ENCODE peak calls at places on chromosomes 13 and 19, in six cellular contexts. V, W, H, M, N and E are unnamed samples.
A peak's percentile ranks its signal among the peaks of the same experiment; 100 is the strongest.

GRCh38 chr13:27968316-27969072 is 621 bp downstream of the CDX2 start:
- DNase-seq in N (no peak), W (no peak), V (no peak), M (no peak), H (no peak), E (no peak)

GRCh38 chr19:39264306-39265290 is 3.6 kb upstream of the IFNL2 start:
- DNase-seq in N (no peak), W (no peak), H (no peak), V (no peak), M (no peak), E (no peak)

GRCh38 chr13:41960195-41960699 is 662 bp downstream of the VWA8 start:
- DNase-seq in V (peak; percentile 9), H (peak; percentile 28), N (no peak), M (no peak), W (no peak), E (no peak)

GRCh38 chr19:39237200-39238184 is 7.3 kb downstream of the IFNL3 start:
- DNase-seq in N (no peak), W (peak; percentile 78), H (no peak), M (no peak), V (peak; percentile 52), E (peak; percentile 20)

GRCh38 chr13:96072392-96072791 is 17.5 kb upstream of the HS6ST3 start:
- DNase-seq in N (no peak), W (no peak), H (no peak), M (no peak), V (no peak), E (no peak)

GRCh38 chr13:31930901-31931522 is 100.6 kb upstream of the FRY start:
- DNase-seq in N (no peak), W (no peak), H (no peak), V (peak; percentile 64), M (no peak), E (no peak)

GRCh38 chr19:5961969-5962945 is 15.7 kb downstream of the RANBP3 start:
- DNase-seq in M (no peak), N (peak; percentile 58), H (peak; percentile 55), V (peak; percentile 74), W (peak; percentile 86), E (no peak)

GRCh38 chr19:33690461-33691427 is 69.0 kb downstream of the CHST8 start:
- DNase-seq in H (no peak), W (no peak), V (peak; percentile 3), M (no peak), N (peak; percentile 36), E (no peak)

GRCh38 chr19:39752795-39753194 is 15.0 kb upstream of the CLC start:
- DNase-seq in V (no peak), M (no peak), H (no peak), N (no peak), W (no peak), E (no peak)

GRCh38 chr19:42178791-42179500 is 38.5 kb downstream of the DEDD2 start:
- DNase-seq in M (no peak), W (no peak), V (no peak), N (no peak), H (no peak), E (peak; percentile 59)

GRCh38 chr19:13016628-13017305 is 21.5 kb downstream of the NFIX start:
- DNase-seq in V (peak; percentile 42), M (no peak), N (no peak), H (no peak), W (no peak), E (no peak)

GRCh38 chr19:29467824-29468401 is 57.9 kb upstream of the VSTM2B start:
- DNase-seq in W (no peak), N (no peak), H (no peak), V (peak; percentile 54), M (no peak), E (peak; percentile 34)

GRCh38 chr19:20078696-20079095 is 896 bp downstream of the ZNF90 start:
- DNase-seq in V (no peak), M (no peak), W (peak; percentile 44), N (peak; percentile 71), H (peak; percentile 20), E (no peak)

GRCh38 chr13:36131931-36132297 is 732 bp upstream of the DCLK1 start:
- DNase-seq in M (peak; percentile 48), V (no peak), W (peak; percentile 81), H (no peak), N (no peak), E (no peak)

GRCh38 chr19:32291876-32292275 is 53.5 kb upstream of the ZNF507 start:
- DNase-seq in V (no peak), N (no peak), W (no peak), M (no peak), H (no peak), E (no peak)

GRCh38 chr13:20353973-20354372 is 121.9 kb upstream of the GJB6 start:
- DNase-seq in H (no peak), W (no peak), N (no peak), M (no peak), V (peak; percentile 74), E (no peak)

GRCh38 chr13:57314897-57315520 is 148.0 kb downstream of the PRR20E start:
- DNase-seq in H (no peak), W (no peak), V (peak; percentile 3), N (no peak), M (no peak), E (peak; percentile 23)

GRCh38 chr13:98026457-98026857 is 73.0 kb downstream of the IPO5 start:
- DNase-seq in W (no peak), N (no peak), V (no peak), M (no peak), H (no peak), E (peak; percentile 68)

GRCh38 chr13:48009298-48009697 is 8.2 kb upstream of the SUCLA2 start:
- DNase-seq in V (peak; percentile 78), N (no peak), W (no peak), H (no peak), M (no peak), E (no peak)

GRCh38 chr19:28481674-28482073 is 731.3 kb downstream of the UQCRFS1 start:
- DNase-seq in V (no peak), H (no peak), M (no peak), N (no peak), W (no peak), E (no peak)

GRCh38 chr13:53324656-53325055 is 296.0 kb downstream of the OLFM4 start:
- DNase-seq in W (no peak), H (no peak), V (no peak), N (no peak), M (no peak), E (no peak)

DNA sequence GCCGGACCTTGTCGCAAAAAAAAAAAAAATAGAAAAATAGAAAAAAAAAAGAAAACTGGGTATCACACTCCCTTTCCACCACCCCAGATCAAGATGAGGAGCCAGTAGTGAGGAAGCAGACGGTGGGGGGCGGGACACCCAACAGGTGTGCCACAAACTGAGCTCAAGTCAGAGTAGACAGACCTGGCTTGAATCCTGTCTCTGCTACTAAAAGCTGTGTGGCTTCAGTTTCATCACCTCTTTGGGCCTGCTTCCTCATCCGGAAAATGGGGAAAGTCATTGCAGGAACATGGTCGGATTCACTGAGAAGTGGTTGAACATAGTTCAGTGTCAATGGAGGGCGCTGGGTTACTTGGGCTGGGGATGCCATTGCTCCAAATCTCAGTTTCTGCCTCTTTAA is 2.9 kb downstream of the HIF3A start:
- DNase-seq in V (no peak), H (no peak), M (no peak), W (no peak), N (no peak), E (no peak)
- H3K27ac ChIP-seq in V (no peak overlapping the region), H (peak overlapping the region; percentile 84), M (peak overlapping the region; percentile 98), W (peak overlapping the region; percentile 83), N (peak overlapping the region; percentile 74), E (no peak overlapping the region)

DNA sequence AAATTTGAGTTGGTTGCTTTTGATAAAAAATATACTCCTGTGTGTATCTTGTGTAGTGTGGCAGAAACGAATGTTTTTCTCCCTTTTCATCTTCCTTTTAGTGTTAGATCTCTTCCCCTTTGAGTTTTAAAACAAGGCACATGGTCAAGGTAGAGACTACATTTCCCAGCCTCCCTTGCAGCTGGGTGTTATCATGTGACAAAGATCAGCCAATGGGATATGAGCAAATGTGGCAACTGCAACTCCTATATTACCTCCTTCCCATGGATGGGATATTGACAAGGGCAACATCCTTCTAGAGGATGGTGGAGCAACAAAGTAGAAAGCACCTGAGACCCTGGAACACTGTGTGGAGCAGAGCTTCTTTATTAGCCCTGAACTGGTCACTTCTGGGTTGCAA is 42.4 kb downstream of the ADGRE3 start:
- DNase-seq in M (no peak), N (no peak), W (no peak), V (peak; percentile 53), H (no peak), E (no peak)
- H3K27ac ChIP-seq in M (no peak overlapping the region), N (no peak overlapping the region), W (no peak overlapping the region), V (no peak overlapping the region), H (no peak overlapping the region), E (no peak overlapping the region)

GRCh38 chr19:10111405-10111811 is at the start of gene P2RY11:
- DNase-seq in M (no peak), H (no peak), W (no peak), V (no peak), N (no peak), E (no peak)
- H3K27ac ChIP-seq in M (peak within 1 kb of the TSS; percentile 24), H (peak within 1 kb of the TSS; percentile 21), W (peak within 1 kb of the TSS; percentile 82), V (no peak within 1 kb of the TSS), N (no peak within 1 kb of the TSS), E (peak within 1 kb of the TSS; percentile 18)

DNA sequence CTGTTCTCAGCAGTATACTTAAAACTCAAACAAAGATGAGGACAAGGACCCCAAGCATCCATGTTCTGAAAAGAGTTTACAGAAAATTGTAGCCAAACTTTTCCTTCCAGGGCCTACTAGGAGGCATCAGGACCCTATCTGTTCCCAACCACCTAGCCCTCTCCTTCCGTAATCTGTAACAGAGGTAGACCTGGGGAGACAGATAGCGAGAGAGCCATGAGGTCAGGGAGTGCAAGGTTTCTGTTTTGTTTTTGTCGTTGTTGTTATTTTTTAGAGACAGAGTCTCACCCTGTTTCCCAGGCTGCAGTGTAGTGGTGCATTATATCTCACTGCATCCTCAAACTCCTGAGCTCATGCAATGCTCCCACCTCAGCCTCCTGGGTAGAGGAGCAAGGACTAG is 83.9 kb upstream of the POSTN start:
- DNase-seq in M (no peak), H (no peak), W (no peak), V (no peak), N (no peak), E (no peak)
- H3K27ac ChIP-seq in M (peak overlapping the region; percentile 68), H (no peak overlapping the region), W (no peak overlapping the region), V (no peak overlapping the region), N (no peak overlapping the region), E (no peak overlapping the region)

DNA sequence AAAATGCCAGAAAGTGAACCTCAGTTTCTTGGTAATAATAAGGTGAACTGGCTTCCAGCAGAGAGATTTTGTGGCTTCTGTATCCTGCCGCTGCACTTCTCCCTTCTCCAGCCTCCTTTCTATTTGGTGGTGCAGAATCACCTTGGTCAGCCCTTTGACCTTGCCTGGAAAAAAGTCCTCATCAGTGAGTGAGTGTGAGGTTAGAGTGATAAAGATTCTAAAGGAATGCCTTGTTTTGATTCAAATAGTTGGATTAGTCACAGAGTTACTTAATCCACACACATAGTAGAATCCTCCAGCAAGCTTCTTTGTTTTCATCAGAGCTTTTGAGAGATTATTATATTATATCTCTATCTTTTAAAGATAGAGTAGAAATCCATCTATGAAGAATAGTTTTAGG is 140.9 kb downstream of the KCNRG start:
- DNase-seq in M (no peak), H (no peak), W (no peak), N (no peak), V (no peak), E (no peak)
- H3K27ac ChIP-seq in M (peak overlapping the region; percentile 71), H (no peak overlapping the region), W (no peak overlapping the region), N (no peak overlapping the region), V (no peak overlapping the region), E (no peak overlapping the region)

DNA sequence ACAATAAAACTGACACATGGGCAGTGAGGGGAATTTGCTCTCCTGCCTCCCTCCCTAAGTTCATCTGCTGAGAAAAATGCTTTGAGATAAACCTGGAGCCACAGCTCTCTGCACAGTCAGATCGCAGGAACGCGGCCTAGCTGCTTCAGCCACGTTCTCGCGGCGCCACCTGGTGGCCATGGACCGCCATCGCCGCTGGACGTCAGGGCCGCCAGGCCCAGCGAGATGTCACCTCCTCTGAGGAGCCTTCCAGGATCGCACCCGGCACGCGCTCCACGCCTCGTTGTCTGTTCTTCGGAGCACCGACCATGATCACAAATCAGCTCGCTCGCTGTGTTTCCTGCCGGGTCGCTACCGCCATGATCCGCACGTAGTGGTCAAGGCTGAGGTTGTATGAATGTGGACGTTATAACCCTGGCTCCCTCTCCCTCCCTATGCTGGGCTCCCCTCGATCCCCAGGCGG is 20.6 kb upstream of the USP29 start:
- DNase-seq in V (peak; percentile 71), H (peak; percentile 79), N (peak; percentile 49), W (peak; percentile 62), M (no peak), E (peak; percentile 81)
- H3K27ac ChIP-seq in V (no peak overlapping the region), H (no peak overlapping the region), N (no peak overlapping the region), W (no peak overlapping the region), M (no peak overlapping the region), E (no peak overlapping the region)